ENCODE peak calls at places on chromosome 17, in seven cellular contexts. One of them, this sample, is unnamed.

GRCh38 chr17:16940116-16940881 is 31.6 kb downstream of the TNFRSF13B start:
- DNase-seq in PC-3: no peak
- DNase-seq in astrocyte: no peak
- DNase-seq in adrenal gland: no peak
- DNase-seq in colonic mucosa: no peak
- DNase-seq in ascending aorta: no peak
- DNase-seq in left ventricle myocardium inferior: no peak
- DNase-seq in this sample: no peak

GRCh38 chr17:57861000-57861736 is 11.3 kb upstream of the MRPS23 start:
- DNase-seq in PC-3: peak; percentile 50
- DNase-seq in astrocyte: no peak
- DNase-seq in adrenal gland: peak; percentile 93
- DNase-seq in colonic mucosa: peak; percentile 86
- DNase-seq in ascending aorta: no peak
- DNase-seq in left ventricle myocardium inferior: peak; percentile 64
- DNase-seq in this sample: no peak

GRCh38 chr17:72369366-72369765 is 248.5 kb downstream of the SOX9 start:
- DNase-seq in PC-3: no peak
- DNase-seq in astrocyte: no peak
- DNase-seq in adrenal gland: no peak
- DNase-seq in colonic mucosa: no peak
- DNase-seq in ascending aorta: no peak
- DNase-seq in left ventricle myocardium inferior: no peak
- DNase-seq in this sample: no peak

GRCh38 chr17:28575126-28575795 is 1.4 kb downstream of the ALDOC start:
- DNase-seq in PC-3: no peak
- DNase-seq in astrocyte: no peak
- DNase-seq in adrenal gland: no peak
- DNase-seq in colonic mucosa: no peak
- DNase-seq in ascending aorta: no peak
- DNase-seq in left ventricle myocardium inferior: peak; percentile 81
- DNase-seq in this sample: no peak

GRCh38 chr17:8472663-8473062 is 37.0 kb downstream of the NDEL1 start:
- DNase-seq in PC-3: no peak
- DNase-seq in astrocyte: no peak
- DNase-seq in adrenal gland: no peak
- DNase-seq in colonic mucosa: no peak
- DNase-seq in ascending aorta: no peak
- DNase-seq in left ventricle myocardium inferior: no peak
- DNase-seq in this sample: no peak

GRCh38 chr17:62627219-62627903 is at the start of gene MRC2:
- DNase-seq in PC-3: peak; percentile 58
- DNase-seq in astrocyte: peak; percentile 83
- DNase-seq in adrenal gland: no peak
- DNase-seq in colonic mucosa: peak; percentile 50
- DNase-seq in ascending aorta: no peak
- DNase-seq in left ventricle myocardium inferior: peak; percentile 74
- DNase-seq in this sample: no peak

GRCh38 chr17:81253358-81254131 is 14.4 kb downstream of the NDUFAF8 start:
- DNase-seq in PC-3: peak; percentile 44
- DNase-seq in astrocyte: no peak
- DNase-seq in adrenal gland: no peak
- DNase-seq in colonic mucosa: peak; percentile 55
- DNase-seq in ascending aorta: no peak
- DNase-seq in left ventricle myocardium inferior: no peak
- DNase-seq in this sample: no peak

GRCh38 chr17:1365445-1366039 is 34.5 kb downstream of the YWHAE start:
- DNase-seq in PC-3: peak; percentile 78
- DNase-seq in astrocyte: peak; percentile 59
- DNase-seq in adrenal gland: peak; percentile 53
- DNase-seq in colonic mucosa: peak; percentile 70
- DNase-seq in ascending aorta: no peak
- DNase-seq in left ventricle myocardium inferior: no peak
- DNase-seq in this sample: peak; percentile 20

GRCh38 chr17:7438050-7438614 is 1.2 kb upstream of the FGF11 start:
- DNase-seq in PC-3: no peak
- DNase-seq in astrocyte: no peak
- DNase-seq in adrenal gland: peak; percentile 79
- DNase-seq in colonic mucosa: peak; percentile 59
- DNase-seq in ascending aorta: no peak
- DNase-seq in left ventricle myocardium inferior: peak; percentile 78
- DNase-seq in this sample: no peak

GRCh38 chr17:62206550-62206949 is 141.5 kb upstream of the MED13 start:
- DNase-seq in PC-3: no peak
- DNase-seq in astrocyte: no peak
- DNase-seq in adrenal gland: no peak
- DNase-seq in colonic mucosa: no peak
- DNase-seq in ascending aorta: no peak
- DNase-seq in left ventricle myocardium inferior: no peak
- DNase-seq in this sample: no peak

DNA sequence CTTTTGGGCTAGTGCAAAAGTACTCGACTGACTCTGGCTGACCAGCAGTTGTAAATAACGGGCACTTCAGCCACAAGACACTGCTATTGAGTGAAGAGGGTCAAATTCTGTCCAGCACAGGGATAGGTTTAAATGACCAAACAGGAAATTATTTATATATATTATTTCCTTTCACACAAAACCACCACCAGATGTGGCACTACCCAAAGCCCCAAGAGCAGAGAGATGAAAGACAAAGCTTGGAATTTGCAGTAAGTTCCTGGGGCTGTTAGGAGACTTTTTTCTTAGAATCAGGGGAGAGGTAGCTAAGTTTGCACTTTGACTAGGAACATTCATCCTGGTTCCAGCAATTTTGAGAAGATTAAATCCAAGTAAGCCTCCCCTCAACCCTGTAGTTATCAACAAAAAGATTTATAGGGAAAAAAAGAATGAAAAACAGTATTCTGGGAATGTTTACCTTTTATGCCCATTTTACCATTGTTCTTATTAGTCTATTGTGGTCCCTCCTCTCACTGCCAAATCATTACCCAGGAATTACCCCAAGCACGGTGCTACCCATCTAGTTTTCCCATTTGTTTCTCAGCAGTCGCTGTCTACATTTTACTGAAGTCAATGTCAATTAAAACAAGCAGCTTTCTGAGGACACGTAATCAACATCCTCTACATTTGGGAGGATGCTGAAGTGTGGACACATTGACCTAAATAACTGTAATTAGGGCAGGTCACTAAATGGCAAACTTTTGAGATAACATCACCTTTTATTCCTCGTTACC is 43.5 kb downstream of the GRB7 start:
- DNase-seq in PC-3: no peak
- DNase-seq in astrocyte: no peak
- DNase-seq in adrenal gland: no peak
- DNase-seq in colonic mucosa: no peak
- DNase-seq in ascending aorta: no peak
- DNase-seq in left ventricle myocardium inferior: no peak
- DNase-seq in this sample: no peak
- TF ChIP-seq CTCF in PC-3: no peak
- TF ChIP-seq CTCF in astrocyte: no peak
- TF ChIP-seq CTCF in adrenal gland: no peak
- TF ChIP-seq CTCF in colonic mucosa: no peak
- TF ChIP-seq CTCF in ascending aorta: no peak
- TF ChIP-seq CTCF in left ventricle myocardium inferior: no peak
- TF ChIP-seq CTCF in this sample: no peak

DNA sequence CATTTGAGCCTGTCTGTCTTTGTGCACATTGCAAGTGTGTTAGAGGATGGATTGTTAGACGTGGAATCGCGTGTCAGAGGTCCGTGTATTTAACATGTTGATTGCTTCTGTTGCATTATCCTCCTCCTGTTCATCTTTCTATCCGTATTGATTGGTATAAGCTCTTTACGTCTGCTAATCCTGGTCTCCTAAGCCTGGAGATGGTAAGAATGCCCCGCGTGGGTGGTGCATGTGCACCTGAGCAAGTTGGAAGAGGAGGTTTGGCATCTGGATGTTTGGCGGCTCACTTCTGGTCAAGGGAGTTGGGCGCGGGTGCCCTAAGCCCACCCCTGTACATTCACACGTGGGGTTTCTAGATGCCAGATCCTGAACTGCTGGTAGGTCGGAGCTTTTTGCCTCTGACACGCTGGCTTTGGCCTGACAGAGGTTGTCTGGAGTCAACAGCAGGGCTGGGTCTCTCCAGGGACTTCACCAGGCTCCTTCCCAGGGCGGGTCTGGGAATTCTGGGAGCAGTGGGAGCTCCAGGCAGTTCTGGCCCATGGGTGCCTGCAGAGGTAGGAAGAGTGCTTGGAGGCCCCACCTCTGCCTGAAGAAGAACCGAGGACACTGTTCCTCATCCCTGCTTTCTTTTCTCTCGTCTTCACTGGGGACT is 107.3 kb downstream of the OR1D5 start:
- DNase-seq in PC-3: no peak
- DNase-seq in astrocyte: no peak
- DNase-seq in adrenal gland: no peak
- DNase-seq in colonic mucosa: no peak
- DNase-seq in ascending aorta: no peak
- DNase-seq in left ventricle myocardium inferior: no peak
- DNase-seq in this sample: no peak
- H3K4me3 ChIP-seq in PC-3: peak overlapping the region; percentile 49
- H3K4me3 ChIP-seq in astrocyte: no peak overlapping the region
- H3K4me3 ChIP-seq in adrenal gland: no peak overlapping the region
- H3K4me3 ChIP-seq in colonic mucosa: no peak overlapping the region
- H3K4me3 ChIP-seq in ascending aorta: no peak overlapping the region
- H3K4me3 ChIP-seq in left ventricle myocardium inferior: no peak overlapping the region
- H3K4me3 ChIP-seq in this sample: no peak overlapping the region

GRCh38 chr17:75619506-75620431 is 13.5 kb upstream of the SMIM5 start:
- DNase-seq in PC-3: peak; percentile 52
- DNase-seq in astrocyte: peak; percentile 22
- DNase-seq in adrenal gland: no peak
- DNase-seq in colonic mucosa: no peak
- DNase-seq in ascending aorta: no peak
- DNase-seq in left ventricle myocardium inferior: peak; percentile 21
- DNase-seq in this sample: no peak
- H3K36me3 ChIP-seq in PC-3: no peaks in the 10 kb centered on the region
- H3K36me3 ChIP-seq in astrocyte: no peaks in the 10 kb centered on the region
- H3K36me3 ChIP-seq in adrenal gland: peaks cover 17% of the 10 kb centered on the region
- H3K36me3 ChIP-seq in colonic mucosa: no peaks in the 10 kb centered on the region
- H3K36me3 ChIP-seq in ascending aorta: peaks cover 21% of the 10 kb centered on the region
- H3K36me3 ChIP-seq in left ventricle myocardium inferior: peaks cover 66% of the 10 kb centered on the region
- H3K36me3 ChIP-seq in this sample: no peaks in the 10 kb centered on the region

GRCh38 chr17:65531508-65532431 is 29.7 kb downstream of the AXIN2 start:
- DNase-seq in PC-3: no peak
- DNase-seq in astrocyte: peak; percentile 52
- DNase-seq in adrenal gland: peak; percentile 80
- DNase-seq in colonic mucosa: no peak
- DNase-seq in ascending aorta: no peak
- DNase-seq in left ventricle myocardium inferior: peak; percentile 60
- DNase-seq in this sample: no peak
- TF ChIP-seq CTCF in PC-3: peak; percentile 15
- TF ChIP-seq CTCF in astrocyte: no peak
- TF ChIP-seq CTCF in adrenal gland: peak; percentile 47
- TF ChIP-seq CTCF in colonic mucosa: no peak
- TF ChIP-seq CTCF in ascending aorta: no peak
- TF ChIP-seq CTCF in left ventricle myocardium inferior: peak; percentile 46
- TF ChIP-seq CTCF in this sample: peak; percentile 46

GRCh38 chr17:39225308-39225973 is at the start of gene STAC2:
- DNase-seq in PC-3: no peak
- DNase-seq in astrocyte: no peak
- DNase-seq in adrenal gland: no peak
- DNase-seq in colonic mucosa: no peak
- DNase-seq in ascending aorta: no peak
- DNase-seq in left ventricle myocardium inferior: no peak
- DNase-seq in this sample: no peak

GRCh38 chr17:39223907-39224777 is 1.6 kb downstream of the STAC2 start:
- DNase-seq in PC-3: no peak
- DNase-seq in astrocyte: no peak
- DNase-seq in adrenal gland: no peak
- DNase-seq in colonic mucosa: no peak
- DNase-seq in ascending aorta: no peak
- DNase-seq in left ventricle myocardium inferior: no peak
- DNase-seq in this sample: no peak

GRCh38 chr17:39227364-39227919 is 1.7 kb upstream of the STAC2 start:
- DNase-seq in PC-3: no peak
- DNase-seq in astrocyte: no peak
- DNase-seq in adrenal gland: no peak
- DNase-seq in colonic mucosa: no peak
- DNase-seq in ascending aorta: no peak
- DNase-seq in left ventricle myocardium inferior: no peak
- DNase-seq in this sample: no peak

GRCh38 chr17:39224778-39225307 is 902 bp downstream of the STAC2 start:
- DNase-seq in PC-3: no peak
- DNase-seq in astrocyte: no peak
- DNase-seq in adrenal gland: no peak
- DNase-seq in colonic mucosa: no peak
- DNase-seq in ascending aorta: no peak
- DNase-seq in left ventricle myocardium inferior: no peak
- DNase-seq in this sample: no peak

GRCh38 chr17:39225974-39226683 is 384 bp upstream of the STAC2 start:
- DNase-seq in PC-3: no peak
- DNase-seq in astrocyte: no peak
- DNase-seq in adrenal gland: peak; percentile 38
- DNase-seq in colonic mucosa: peak; percentile 61
- DNase-seq in ascending aorta: peak; percentile 60
- DNase-seq in left ventricle myocardium inferior: peak; percentile 74
- DNase-seq in this sample: no peak
- H3K4me3 ChIP-seq in PC-3: no peak overlapping the region
- H3K4me3 ChIP-seq in astrocyte: peak overlapping the region; percentile 44
- H3K4me3 ChIP-seq in adrenal gland: no peak overlapping the region
- H3K4me3 ChIP-seq in colonic mucosa: peak overlapping the region; percentile 27
- H3K4me3 ChIP-seq in ascending aorta: peak overlapping the region; percentile 59
- H3K4me3 ChIP-seq in left ventricle myocardium inferior: peak overlapping the region; percentile 66
- H3K4me3 ChIP-seq in this sample: peak overlapping the region; percentile 28

This sample was measured in BJ.